ENCODE peak calls at places on chromosome 1, in five cellular contexts. P is neuronal stem cell, T is H9, J is IMR-90, C is H1. Q is an unnamed sample.

GRCh38 chr1:200040516-200041138 is 13.1 kb downstream of the NR5A2 start:
- DNase-seq in P (peak), T (peak), J (no peak), C (no peak), Q (no peak)

GRCh38 chr1:19405761-19406481 is 79.4 kb downstream of the CAPZB start:
- DNase-seq in P (peak), T (no peak), J (peak), C (no peak), Q (no peak)

GRCh38 chr1:27336756-27337155 is 5.1 kb upstream of the SYTL1 start:
- DNase-seq in P (no peak), T (no peak), J (no peak), C (no peak), Q (no peak)

GRCh38 chr1:222060247-222060851 is 318.5 kb upstream of the DUSP10 start:
- DNase-seq in P (no peak), T (no peak), J (no peak), C (no peak), Q (no peak)

GRCh38 chr1:21857840-21858670 is 46.0 kb downstream of the LDLRAD2 start:
- DNase-seq in P (no peak), T (no peak), J (no peak), C (no peak), Q (no peak)

GRCh38 chr1:45892068-45892785 is 88.8 kb downstream of the MAST2 start:
- DNase-seq in P (no peak), T (no peak), J (peak), C (no peak), Q (peak)

GRCh38 chr1:28887835-28888682 is 26.3 kb upstream of the EPB41 start:
- DNase-seq in P (no peak), T (peak), J (no peak), C (no peak), Q (no peak)

GRCh38 chr1:185342017-185342416 is 25.0 kb upstream of the IVNS1ABP start:
- DNase-seq in P (no peak), T (no peak), J (no peak), C (no peak), Q (no peak)

GRCh38 chr1:910311-910880 is 13.3 kb upstream of the SAMD11 start:
- DNase-seq in P (no peak), T (no peak), J (no peak), C (no peak), Q (no peak)

GRCh38 chr1:229507951-229508822 is at the start of gene NUP133:
- DNase-seq in P (peak), T (peak), J (peak), C (peak), Q (peak)

GRCh38 chr1:205237526-205238484 is 10.1 kb downstream of the TMCC2 start:
- DNase-seq in P (no peak), T (no peak), J (no peak), C (no peak), Q (no peak)

GRCh38 chr1:239817801-239818200 is 273.9 kb upstream of the FMN2 start:
- DNase-seq in P (no peak), T (no peak), J (no peak), C (no peak), Q (peak)

GRCh38 chr1:204647114-204647804 is 38.3 kb downstream of the LRRN2 start:
- DNase-seq in P (peak), T (peak), J (peak), C (no peak), Q (peak)

GRCh38 chr1:117171900-117172501 is 38.7 kb downstream of the VTCN1 start:
- DNase-seq in P (peak), T (no peak), J (peak), C (no peak), Q (no peak)

GRCh38 chr1:224496826-224497225 is 62.2 kb upstream of the WDR26 start:
- DNase-seq in P (no peak), T (no peak), J (no peak), C (no peak), Q (no peak)

GRCh38 chr1:28955930-28956552 is 41.7 kb downstream of the EPB41 start:
- DNase-seq in P (peak), T (no peak), J (peak), C (no peak), Q (no peak)

GRCh38 chr1:149845416-149845815 is 54.0 kb upstream of the BOLA1 start:
- DNase-seq in P (no peak), T (peak), J (no peak), C (peak), Q (no peak)

GRCh38 chr1:18972531-18972930 is 16.1 kb upstream of the IFFO2 start:
- DNase-seq in P (no peak), T (no peak), J (peak), C (no peak), Q (no peak)

GRCh38 chr1:91071838-91072237 is 50.0 kb upstream of the ZNF644 start:
- DNase-seq in P (no peak), T (no peak), J (no peak), C (no peak), Q (no peak)

GRCh38 chr1:221478050-221478949 is 263.6 kb downstream of the DUSP10 start:
- DNase-seq in P (peak), T (peak), J (peak), C (peak), Q (peak)

GRCh38 chr1:150661156-150661555 is 31.7 kb upstream of the ENSA start:
- DNase-seq in P (no peak), T (no peak), J (no peak), C (no peak), Q (no peak)

GRCh38 chr1:207050428-207050767 is 610 bp downstream of the YOD1 start:
- DNase-seq in P (no peak), T (no peak), J (no peak), C (no peak), Q (no peak)

GRCh38 chr1:8720347-8720746 is 97.1 kb downstream of the RERE start:
- DNase-seq in P (no peak), T (no peak), J (no peak), C (no peak), Q (no peak)

GRCh38 chr1:204615881-204616280 is 69.7 kb downstream of the LRRN2 start:
- DNase-seq in P (no peak), T (no peak), J (no peak), C (no peak), Q (no peak)

GRCh38 chr1:168136709-168137514 is at the start of gene GPR161:
- DNase-seq in P (peak), T (peak), J (peak), C (no peak), Q (no peak)

GRCh38 chr1:1085911-1086841 is 12.1 kb upstream of the RNF223 start:
- DNase-seq in P (no peak), T (no peak), J (no peak), C (no peak), Q (no peak)

GRCh38 chr1:197150336-197151005 is 4.0 kb upstream of the ASPM start:
- DNase-seq in P (no peak), T (no peak), J (no peak), C (no peak), Q (no peak)

GRCh38 chr1:38183094-38183493 is 136.5 kb upstream of the POU3F1 start:
- DNase-seq in P (no peak), T (peak), J (no peak), C (no peak), Q (no peak)

GRCh38 chr1:165696625-165697100 is 1.7 kb downstream of the ALDH9A1 start:
- DNase-seq in P (no peak), T (no peak), J (peak), C (no peak), Q (no peak)

GRCh38 chr1:17957588-17958267 is 149.9 kb upstream of the IGSF21 start:
- DNase-seq in P (no peak), T (no peak), J (no peak), C (no peak), Q (no peak)

GRCh38 chr1:177948336-177948972 is 21.4 kb downstream of the SEC16B start:
- DNase-seq in P (peak), T (peak), J (peak), C (peak), Q (peak)

DNA sequence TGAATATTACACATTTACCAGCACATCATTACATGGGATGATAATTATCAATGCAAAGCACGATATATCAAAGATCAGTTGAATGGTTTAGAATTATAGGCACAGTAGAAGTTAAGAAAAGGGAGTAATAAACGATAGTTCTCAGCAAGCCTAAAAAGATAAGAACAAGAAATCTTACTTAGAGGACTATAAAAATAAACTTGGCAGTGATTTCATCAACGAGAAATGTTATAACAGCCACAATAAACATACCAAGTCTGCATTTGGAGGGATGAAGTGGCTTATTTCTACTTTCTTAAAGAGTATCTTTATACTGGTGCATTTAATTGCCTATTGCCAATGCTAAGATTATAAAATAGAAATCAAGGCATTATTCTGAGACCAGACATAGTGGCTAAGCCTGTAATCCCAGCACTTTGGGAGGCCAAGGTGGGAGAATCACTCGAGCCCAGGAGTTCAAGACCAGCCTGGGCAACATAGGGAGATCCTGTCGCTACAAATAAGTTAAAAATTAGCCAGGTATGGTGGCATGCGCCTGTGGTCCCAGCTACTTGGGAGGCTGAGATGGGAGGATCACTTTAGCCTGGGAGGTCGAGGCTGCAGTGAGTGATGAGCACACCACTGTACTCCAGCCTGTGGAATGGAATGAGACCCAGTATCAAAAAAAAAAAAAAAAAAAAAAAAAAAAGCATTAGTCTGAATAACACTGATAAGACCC is 43.5 kb downstream of the WDR64 start:
- DNase-seq in P (no peak), T (no peak), J (peak), C (no peak), Q (no peak)
- H2AK5ac ChIP-seq in P (no peak), T (no peak), J (no peak), C (no peak), Q (no peak)

DNA sequence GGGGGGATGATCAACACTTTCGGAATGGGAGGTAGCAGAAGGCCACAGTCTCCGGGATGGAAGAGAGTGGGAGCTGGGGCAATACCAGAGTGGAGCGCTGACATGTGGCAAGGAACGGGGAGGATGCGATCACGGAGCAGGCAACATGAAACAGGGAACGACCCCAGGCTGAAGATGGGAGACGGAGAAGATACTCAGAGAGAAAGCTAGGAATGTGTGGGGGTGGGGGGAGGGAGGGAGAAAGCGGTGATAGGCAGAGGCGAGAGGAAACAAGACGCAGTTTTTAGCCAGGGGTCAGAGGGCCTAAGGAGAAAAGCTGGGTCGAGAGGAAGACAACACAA is 577 bp downstream of the RAB3GAP2 start:
- DNase-seq in P (no peak), T (no peak), J (peak), C (no peak), Q (no peak)
- H4K91ac ChIP-seq in P (no peak), T (no peak), J (peak), C (peak), Q (peak)

GRCh38 chr1:231134624-231135023 is 27.2 kb upstream of the TRIM67 start:
- DNase-seq in P (no peak), T (no peak), J (no peak), C (no peak), Q (no peak)

GRCh38 chr1:231138221-231138620 is 23.6 kb upstream of the TRIM67 start:
- DNase-seq in P (no peak), T (no peak), J (no peak), C (no peak), Q (no peak)

GRCh38 chr1:231139659-231140650 is 21.9 kb upstream of the TRIM67 start:
- DNase-seq in P (no peak), T (no peak), J (peak), C (no peak), Q (peak)

DNA sequence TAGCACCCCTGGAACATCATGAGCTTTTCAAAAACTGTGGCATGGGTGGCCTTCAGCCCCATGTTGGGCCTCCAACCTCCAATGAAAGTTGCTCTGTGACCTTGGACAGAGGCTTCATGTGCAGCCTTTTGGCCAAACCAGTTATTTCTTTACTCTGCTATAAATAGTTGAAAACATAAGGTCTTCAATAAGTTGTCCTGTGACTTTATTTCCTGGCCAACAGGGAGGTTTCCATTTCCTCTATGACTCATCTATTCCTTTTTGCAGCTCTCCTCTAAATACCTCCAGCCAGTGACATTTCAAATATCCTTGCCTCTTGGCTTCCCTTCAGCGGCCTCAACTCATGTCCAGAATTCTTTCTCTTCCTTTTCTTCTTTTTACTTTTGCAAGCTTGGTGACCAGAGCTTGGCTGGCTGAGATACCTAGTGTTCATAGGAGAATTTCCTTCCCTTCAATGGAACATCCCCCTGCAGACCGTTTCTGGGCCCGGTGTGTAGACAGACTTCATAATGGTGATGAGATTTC is 22.7 kb upstream of the TRIM67 start:
- DNase-seq in P (no peak), T (no peak), J (peak), C (no peak), Q (peak)
- H2AK5ac ChIP-seq in P (no peak), T (no peak), J (no peak), C (no peak), Q (no peak)

DNA sequence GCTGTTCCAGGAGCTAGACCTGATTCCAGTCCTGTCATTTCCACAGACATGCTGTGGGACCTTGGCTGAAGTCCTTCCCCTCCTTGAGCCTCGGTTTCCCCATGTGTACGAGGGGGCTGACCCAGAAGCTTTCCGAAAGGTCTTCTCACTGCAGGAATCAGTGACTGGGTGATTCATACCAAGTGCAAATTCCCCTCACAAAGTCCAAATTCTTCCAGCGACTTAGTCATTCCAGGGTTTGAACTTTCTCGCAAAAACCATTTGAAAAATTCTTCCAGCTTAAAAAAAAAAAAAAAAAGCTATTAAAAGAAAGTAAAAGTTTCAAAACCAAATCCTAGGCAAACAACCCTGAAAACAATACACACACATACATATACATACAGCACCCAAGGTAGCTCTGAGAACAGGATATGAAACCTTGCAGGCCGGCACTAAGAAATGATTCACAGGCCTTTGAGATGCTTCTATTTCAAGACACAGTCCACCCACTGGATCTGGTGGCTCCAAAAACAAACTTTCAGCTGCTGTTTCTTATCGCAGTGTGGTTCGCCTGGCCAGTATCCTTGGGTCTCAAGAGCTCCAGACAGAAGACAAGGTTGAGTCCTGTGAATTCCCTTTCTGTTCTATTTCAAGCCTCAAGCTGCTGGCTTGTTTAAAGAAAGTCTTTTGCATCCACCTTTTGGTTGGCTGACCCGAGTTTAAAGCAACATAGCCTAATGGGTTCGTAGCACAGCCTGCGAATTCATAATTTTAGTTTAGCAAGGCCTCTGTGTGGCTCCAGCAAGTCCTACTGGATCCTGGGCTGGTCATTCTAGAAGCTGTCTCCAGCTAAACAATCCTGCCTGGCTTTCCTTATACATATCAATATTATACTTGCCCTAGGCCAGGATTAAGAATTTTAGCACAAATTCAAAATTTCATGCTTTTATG is 18.0 kb upstream of the ID3 start:
- DNase-seq in P (no peak), T (no peak), J (peak), C (no peak), Q (peak)
- H4K91ac ChIP-seq in P (no peak), T (no peak), J (peak), C (no peak), Q (peak)

GRCh38 chr1:94271373-94271772 is 34.0 kb upstream of the ARHGAP29 start:
- DNase-seq in P (no peak), T (no peak), J (no peak), C (no peak), Q (no peak)

GRCh38 chr1:94274561-94274960 is 37.2 kb upstream of the ARHGAP29 start:
- DNase-seq in P (no peak), T (no peak), J (no peak), C (no peak), Q (no peak)

GRCh38 chr1:94273111-94273510 is 35.7 kb upstream of the ARHGAP29 start:
- DNase-seq in P (no peak), T (no peak), J (peak), C (no peak), Q (no peak)

GRCh38 chr1:94270801-94271203 is 33.4 kb upstream of the ARHGAP29 start:
- DNase-seq in P (no peak), T (no peak), J (peak), C (no peak), Q (no peak)

DNA sequence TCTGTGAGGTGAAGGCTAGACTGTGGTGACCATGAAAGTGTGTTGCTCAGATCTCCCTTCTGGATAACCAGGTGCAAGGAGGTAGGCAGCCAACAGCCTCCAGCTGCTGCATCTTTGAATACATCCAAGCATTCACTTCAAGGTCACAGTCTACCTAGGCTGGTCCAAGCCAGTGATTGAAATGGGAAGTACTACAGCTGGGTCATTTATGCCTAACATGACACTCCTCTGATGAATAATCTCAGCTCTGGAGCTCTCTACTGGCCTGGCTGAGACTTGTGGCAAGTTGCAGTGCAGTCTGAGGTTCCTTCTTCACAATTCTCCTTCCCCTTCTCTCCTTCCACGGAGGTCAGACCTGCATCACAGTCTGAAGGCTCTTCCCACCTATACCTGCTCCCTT is 35.0 kb upstream of the ARHGAP29 start:
- DNase-seq in P (no peak), T (no peak), J (no peak), C (no peak), Q (no peak)
- H2AK5ac ChIP-seq in P (no peak), T (no peak), J (peak), C (no peak), Q (no peak)

GRCh38 chr1:40949563-40949962 is 29.9 kb upstream of the CTPS1 start:
- DNase-seq in P (no peak), T (no peak), J (no peak), C (no peak), Q (no peak)

GRCh38 chr1:40945491-40945973 is 34.0 kb upstream of the CTPS1 start:
- DNase-seq in P (no peak), T (no peak), J (peak), C (no peak), Q (no peak)

GRCh38 chr1:40951943-40952743 is 27.4 kb upstream of the CTPS1 start:
- DNase-seq in P (peak), T (peak), J (peak), C (peak), Q (peak)

GRCh38 chr1:40952744-40953315 is 26.7 kb upstream of the CTPS1 start:
- DNase-seq in P (no peak), T (no peak), J (no peak), C (no peak), Q (no peak)

GRCh38 chr1:40948741-40949528 is 30.6 kb upstream of the CTPS1 start:
- DNase-seq in P (peak), T (peak), J (peak), C (peak), Q (peak)
- H4K91ac ChIP-seq in P (no peak), T (no peak), J (no peak), C (no peak), Q (no peak)